ENCODE peak calls at places on chromosomes 3 and 15, in five cellular contexts. W, D, R, H and V are unnamed samples. For H3K4me1, the result is how much of the 10 kb centered on the place peaks cover.

GRCh38 chr3:105614288-105615030 is 247.8 kb downstream of the ALCAM start:
- DNase-seq in H (no peak), D (peak), W (no peak), R (peak), V (no peak)

GRCh38 chr3:120894285-120894684 is 13.7 kb upstream of the STXBP5L start:
- DNase-seq in W (no peak), D (no peak), H (no peak), R (peak), V (no peak)

GRCh38 chr3:169112153-169112892 is 551.2 kb downstream of the MECOM start:
- DNase-seq in W (no peak), R (peak), H (no peak), D (peak), V (no peak)

GRCh38 chr3:111616417-111617105 is 21.4 kb upstream of the ZBED2 start:
- DNase-seq in W (no peak), D (peak), R (no peak), H (peak), V (peak)

GRCh38 chr3:195064300-195064931 is 206.5 kb downstream of the XXYLT1 start:
- DNase-seq in R (no peak), H (no peak), D (peak), W (no peak), V (no peak)

GRCh38 chr15:90178468-90179435 is 22.4 kb upstream of the SEMA4B start:
- DNase-seq in R (no peak), D (no peak), H (no peak), W (no peak), V (no peak)

GRCh38 chr15:101169457-101170071 is 82.3 kb downstream of the CHSY1 start:
- DNase-seq in D (no peak), R (peak), H (no peak), W (no peak), V (peak)

GRCh38 chr15:38216763-38217162 is 35.9 kb upstream of the SPRED1 start:
- DNase-seq in H (peak), D (peak), W (no peak), R (no peak), V (no peak)

GRCh38 chr3:155424041-155424605 is 130.6 kb upstream of the STRIT1 start:
- DNase-seq in W (no peak), R (no peak), D (no peak), H (peak), V (no peak)

GRCh38 chr3:41836360-41837134 is 125.4 kb downstream of the ULK4 start:
- DNase-seq in D (no peak), R (no peak), H (no peak), W (no peak), V (no peak)

GRCh38 chr3:106817706-106818105 is 559.5 kb upstream of the CCDC54 start:
- DNase-seq in W (no peak), D (no peak), R (no peak), H (no peak), V (no peak)

GRCh38 chr3:192802957-192803899 is 75.9 kb upstream of the FGF12 start:
- DNase-seq in D (no peak), W (peak), H (peak), R (peak), V (no peak)

GRCh38 chr15:40863660-40864285 is 10.3 kb downstream of the RHOV start:
- DNase-seq in R (no peak), D (no peak), H (no peak), W (no peak), V (no peak)

GRCh38 chr3:156685198-156685597 is 10.8 kb downstream of the TIPARP start:
- DNase-seq in W (no peak), H (no peak), D (no peak), R (no peak), V (no peak)
- H3K4me1 ChIP-seq in W (under half), H (half or more), D (half or more), R (half or more), V (under half)

DNA sequence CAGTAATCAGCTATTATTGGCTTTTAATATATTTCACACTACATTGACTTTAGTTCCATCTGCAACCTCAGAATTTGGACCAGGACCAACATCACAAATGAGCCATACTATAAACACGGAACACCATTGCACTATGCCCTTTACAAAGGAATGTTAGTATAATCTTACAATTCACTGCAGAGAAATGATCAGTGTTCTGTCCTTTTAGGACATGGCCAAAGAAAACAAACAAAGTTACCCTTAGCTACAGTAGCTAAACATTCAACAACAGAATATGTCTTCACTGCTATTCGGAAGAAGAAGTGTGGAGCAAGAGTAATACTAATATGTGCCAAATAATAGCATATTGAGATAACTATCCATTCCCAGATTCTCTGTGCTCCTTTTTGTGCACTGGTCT is 90.4 kb downstream of the NAALADL2 start:
- DNase-seq in H (no peak), W (no peak), R (peak), D (peak), V (no peak)
- H3K4me2 ChIP-seq in H (no peak), W (no peak), R (peak), D (peak), V (no peak)

DNA sequence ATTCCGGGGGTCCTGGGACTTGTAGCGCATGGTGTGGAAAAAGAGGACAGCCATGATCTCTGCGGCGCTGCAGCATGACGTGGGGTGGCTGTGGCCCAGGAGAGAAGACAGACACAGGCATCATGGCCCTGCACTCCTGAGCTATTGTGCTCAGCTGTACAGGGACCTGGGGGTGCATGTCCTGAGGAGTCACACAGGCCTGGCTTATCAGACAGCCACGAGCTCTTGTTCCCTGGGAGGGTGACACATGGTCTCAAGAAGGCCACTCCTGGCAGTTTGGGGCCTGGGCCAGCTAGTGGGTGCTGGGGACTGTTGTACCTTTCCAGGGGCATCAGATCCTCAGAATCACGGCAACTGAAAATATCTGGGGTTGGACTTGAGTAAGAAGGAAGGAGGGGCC is 13.7 kb downstream of the TKT start:
- DNase-seq in D (peak), H (no peak), R (no peak), W (no peak), V (no peak)
- H3K4me1 ChIP-seq in D (under half), H (under half), R (under half), W (under half), V (under half)

GRCh38 chr3:71104090-71104489 is 479.4 kb downstream of the FOXP1 start:
- DNase-seq in R (peak), D (peak), W (no peak), H (no peak), V (no peak)
- H3K4me2 ChIP-seq in R (peak), D (peak), W (peak), H (no peak), V (no peak)

DNA sequence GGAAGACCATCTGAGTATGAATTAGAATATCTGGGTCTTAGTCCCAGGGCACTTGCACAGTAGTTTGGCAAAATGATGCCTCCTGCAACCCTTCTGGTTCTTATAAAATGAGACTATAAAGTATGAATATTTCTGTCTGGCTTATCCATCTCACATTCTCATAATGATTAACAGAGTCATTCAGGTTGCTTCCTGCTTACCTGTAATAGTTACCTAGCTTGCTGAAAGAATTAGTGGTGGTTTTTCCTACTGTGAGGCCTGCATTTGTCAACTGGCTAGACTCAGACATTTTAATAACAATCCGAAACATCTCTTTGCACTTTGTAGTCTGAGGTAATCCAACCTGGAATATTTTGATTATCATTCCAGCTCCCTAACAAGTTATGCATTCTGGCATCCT is 75.5 kb upstream of the POU1F1 start:
- DNase-seq in R (no peak), W (no peak), H (no peak), D (no peak), V (no peak)
- H3K4me1 ChIP-seq in R (under half), W (under half), H (under half), D (under half), V (under half)

GRCh38 chr3:69442771-69443197 is 56.9 kb upstream of the FRMD4B start:
- DNase-seq in H (no peak), W (no peak), D (no peak), R (no peak), V (no peak)
- H3K4me2 ChIP-seq in H (no peak), W (no peak), D (no peak), R (no peak), V (no peak)